ENCODE peak calls at places on chromosomes 6 and 20, in four cellular contexts. Z, F, S and P are unnamed samples.

GRCh38 chr6:35481215-35481614 is 13.0 kb downstream of the RPL10A start:
- DNase-seq in S (no peak), Z (no peak), F (no peak), P (no peak)

GRCh38 chr20:43361526-43361925 is 96.2 kb upstream of the SRSF6 start:
- DNase-seq in S (no peak), F (no peak), Z (no peak), P (no peak)

GRCh38 chr6:53282234-53282633 is 66.5 kb downstream of the ELOVL5 start:
- DNase-seq in S (no peak), Z (no peak), F (no peak), P (no peak)

GRCh38 chr6:161486903-161487531 is 213.2 kb upstream of the AGPAT4 start:
- DNase-seq in Z (no peak), F (no peak), S (no peak), P (no peak)

GRCh38 chr20:3804254-3804751 is 8.2 kb downstream of the CDC25B start:
- DNase-seq in Z (no peak), F (no peak), S (no peak), P (no peak)

GRCh38 chr20:3115190-3116107 is 30.9 kb upstream of the AVP start:
- DNase-seq in F (peak), Z (peak), S (no peak), P (peak)

GRCh38 chr20:58888521-58889333 is 36.2 kb downstream of the GNAS start:
- DNase-seq in Z (peak), F (peak), S (peak), P (peak)

GRCh38 chr6:75024796-75025195 is 181.1 kb downstream of the COL12A1 start:
- DNase-seq in S (no peak), Z (no peak), F (no peak), P (no peak)